ENCODE peak calls at places on chromosomes 7 and 10, in four cellular contexts. K, Z, H and P are unnamed samples.

GRCh38 chr7:35436452-35436851 is 182.6 kb upstream of the TBX20 start:
- DNase-seq in K (no peak), Z (no peak), H (no peak), P (peak)

GRCh38 chr7:29839302-29839701 is 33.0 kb downstream of the WIPF3 start:
- DNase-seq in Z (peak), H (no peak), K (peak), P (peak)

GRCh38 chr7:128710391-128710930 is 28.7 kb upstream of the CALU start:
- DNase-seq in H (no peak), Z (no peak), K (no peak), P (no peak)

GRCh38 chr7:14717711-14718304 is 184.7 kb downstream of the DGKB start:
- DNase-seq in K (no peak), H (no peak), Z (no peak), P (peak)

GRCh38 chr10:36494386-36494785 is 631.0 kb upstream of the ANKRD30A start:
- DNase-seq in K (no peak), Z (no peak), H (no peak), P (no peak)

GRCh38 chr7:103140684-103141083 is 8.2 kb downstream of the NAPEPLD start:
- DNase-seq in H (no peak), K (no peak), Z (no peak), P (no peak)

GRCh38 chr10:88687853-88688467 is 18.1 kb upstream of the LIPK start:
- DNase-seq in H (no peak), K (peak), Z (no peak), P (peak)

GRCh38 chr10:113061054-113061430 is 111.0 kb downstream of the TCF7L2 start:
- DNase-seq in Z (no peak), K (no peak), H (no peak), P (no peak)

GRCh38 chr7:73828107-73828803 is 2.5 kb upstream of the CLDN4 start:
- DNase-seq in H (no peak), K (peak), Z (peak), P (peak)

GRCh38 chr10:12484945-12485805 is 135.8 kb downstream of the CAMK1D start:
- DNase-seq in H (peak), K (peak), Z (no peak), P (no peak)

GRCh38 chr10:99743841-99744240 is 11.8 kb downstream of the CUTC start:
- DNase-seq in H (no peak), K (no peak), Z (no peak), P (no peak)

GRCh38 chr10:43237128-43237527 is 29.7 kb downstream of the RASGEF1A start:
- DNase-seq in H (no peak), Z (no peak), K (no peak), P (no peak)

GRCh38 chr7:318476-319266 is 28.7 kb downstream of the FOXL3 start:
- DNase-seq in H (no peak), Z (no peak), K (peak), P (peak)

GRCh38 chr7:83109352-83109751 is 53.3 kb downstream of the PCLO start:
- DNase-seq in H (no peak), Z (no peak), K (no peak), P (no peak)

GRCh38 chr7:151308256-151308655 is 33.4 kb upstream of the NUB1 start:
- DNase-seq in K (no peak), Z (no peak), H (no peak), P (no peak)

GRCh38 chr7:121392277-121393004 is 3.7 kb downstream of the FAM3C start:
- DNase-seq in H (no peak), K (no peak), Z (no peak), P (no peak)

GRCh38 chr10:61744469-61744868 is 81.7 kb downstream of the CABCOCO1 start:
- DNase-seq in K (no peak), Z (peak), H (no peak), P (no peak)

GRCh38 chr7:2698581-2699288 is 10.7 kb downstream of the AMZ1 start:
- DNase-seq in K (no peak), H (peak), Z (no peak), P (no peak)

GRCh38 chr7:112226701-112227276 is 20.3 kb downstream of the ZNF277 start:
- DNase-seq in Z (no peak), K (no peak), H (no peak), P (no peak)

GRCh38 chr10:70887804-70888800 is at the start of gene PCBD1:
- DNase-seq in Z (peak), K (peak), H (no peak), P (peak)

GRCh38 chr7:98329100-98329871 is 47.8 kb downstream of the BRI3 start:
- DNase-seq in H (no peak), Z (no peak), K (no peak), P (no peak)

GRCh38 chr10:58488921-58489320 is 23.8 kb upstream of the BICC1 start:
- DNase-seq in Z (no peak), H (no peak), K (no peak), P (no peak)

GRCh38 chr7:128829391-128830166 is 627 bp upstream of the FLNC start:
- DNase-seq in Z (peak), K (no peak), H (no peak), P (peak)

GRCh38 chr10:46245381-46245900 is 41.4 kb upstream of the ANTXRL start:
- DNase-seq in K (no peak), H (no peak), Z (no peak), P (no peak)

GRCh38 chr10:79159141-79159619 is 90.4 kb downstream of the ZMIZ1 start:
- DNase-seq in K (no peak), Z (no peak), H (no peak), P (peak)

GRCh38 chr10:70137135-70137534 is 4.5 kb upstream of the AIFM2 start:
- DNase-seq in Z (no peak), K (no peak), H (no peak), P (no peak)

GRCh38 chr10:104559935-104560334 is 81.2 kb upstream of the SORCS3 start:
- DNase-seq in Z (no peak), K (no peak), H (no peak), P (no peak)

GRCh38 chr10:110864662-110865140 is 7.0 kb upstream of the PDCD4 start:
- DNase-seq in K (no peak), Z (no peak), H (peak), P (no peak)

GRCh38 chr7:37920619-37921339 is at the start of gene EPDR1:
- DNase-seq in Z (no peak), K (peak), H (no peak), P (peak)

GRCh38 chr10:116802474-116802873 is 46.8 kb upstream of the ENO4 start:
- DNase-seq in H (no peak), Z (no peak), K (no peak), P (no peak)
- TF ChIP-seq REST in H (no peak), Z (no peak), K (no peak), P (no peak)

GRCh38 chr10:1020460-1020859 is 5.2 kb downstream of the IDI2 start:
- DNase-seq in K (no peak), H (no peak), Z (no peak), P (no peak)
- TF ChIP-seq EP300 in K (no peak), H (no peak), Z (no peak), P (no peak)

GRCh38 chr7:131072505-131073091 is 255.1 kb upstream of the MKLN1 start:
- DNase-seq in H (no peak), K (no peak), Z (peak), P (no peak)
- TF ChIP-seq SIN3A in H (no peak), K (no peak), Z (no peak), P (no peak)

DNA sequence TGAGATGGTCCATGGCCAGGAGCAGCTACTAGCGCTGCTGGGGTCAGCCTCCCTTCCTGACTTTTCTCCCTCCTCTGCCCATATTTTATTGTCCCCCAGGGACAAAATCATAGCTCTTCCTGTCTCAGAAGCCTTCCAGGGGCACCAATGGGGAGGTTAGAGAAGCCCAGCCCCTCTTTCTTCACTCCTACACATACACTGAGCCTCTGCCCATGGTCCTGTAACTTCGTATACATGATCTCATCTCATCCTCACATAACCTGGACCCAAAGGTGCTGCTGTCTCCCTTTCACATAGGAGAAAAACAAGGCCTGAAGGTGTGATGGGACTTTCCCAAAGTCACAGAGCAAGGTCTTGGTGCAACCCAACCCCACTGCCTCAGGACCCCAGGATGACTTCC is 2.5 kb downstream of the SRRM3 start:
- DNase-seq in Z (no peak), H (no peak), K (no peak), P (no peak)
- TF ChIP-seq REST in Z (no peak), H (no peak), K (no peak), P (peak)